ENCODE peak calls at places on chromosome 17, in nine cellular contexts. One of them, this sample, is unnamed.

GRCh38 chr17:3882276-3882675 is 10.6 kb downstream of the CAMKK1 start:
- DNase-seq in stomach: no peak
- DNase-seq in suprapubic skin: no peak
- DNase-seq in esophagus muscularis mucosa: no peak
- DNase-seq in HCT116: no peak
- DNase-seq in K562: no peak
- DNase-seq in transverse colon: no peak
- DNase-seq in prostate gland: no peak
- DNase-seq in H1: no peak
- DNase-seq in this sample: no peak

GRCh38 chr17:63573634-63574033 is 23.4 kb downstream of the DCAF7 start:
- DNase-seq in stomach: no peak
- DNase-seq in suprapubic skin: no peak
- DNase-seq in esophagus muscularis mucosa: no peak
- DNase-seq in HCT116: no peak
- DNase-seq in K562: no peak
- DNase-seq in transverse colon: no peak
- DNase-seq in prostate gland: no peak
- DNase-seq in H1: no peak
- DNase-seq in this sample: no peak

GRCh38 chr17:68580236-68580903 is 20.8 kb downstream of the FAM20A start:
- DNase-seq in stomach: no peak
- DNase-seq in suprapubic skin: no peak
- DNase-seq in esophagus muscularis mucosa: no peak
- DNase-seq in HCT116: no peak
- DNase-seq in K562: no peak
- DNase-seq in transverse colon: no peak
- DNase-seq in prostate gland: no peak
- DNase-seq in H1: no peak
- DNase-seq in this sample: peak; percentile 86

GRCh38 chr17:44556114-44556853 is 1.0 kb upstream of the FZD2 start:
- DNase-seq in stomach: peak; percentile 29
- DNase-seq in suprapubic skin: no peak
- DNase-seq in esophagus muscularis mucosa: no peak
- DNase-seq in HCT116: peak; percentile 19
- DNase-seq in K562: peak; percentile 66
- DNase-seq in transverse colon: peak; percentile 47
- DNase-seq in prostate gland: no peak
- DNase-seq in H1: peak; percentile 83
- DNase-seq in this sample: no peak

GRCh38 chr17:47324224-47325020 is 667 bp downstream of the EFCAB13 start:
- DNase-seq in stomach: peak; percentile 63
- DNase-seq in suprapubic skin: peak; percentile 83
- DNase-seq in esophagus muscularis mucosa: peak; percentile 93
- DNase-seq in HCT116: no peak
- DNase-seq in K562: peak; percentile 35
- DNase-seq in transverse colon: peak; percentile 68
- DNase-seq in prostate gland: peak; percentile 43
- DNase-seq in H1: no peak
- DNase-seq in this sample: no peak

GRCh38 chr17:39652635-39653315 is 12.4 kb upstream of the TCAP start:
- DNase-seq in stomach: no peak
- DNase-seq in suprapubic skin: no peak
- DNase-seq in esophagus muscularis mucosa: no peak
- DNase-seq in HCT116: no peak
- DNase-seq in K562: no peak
- DNase-seq in transverse colon: no peak
- DNase-seq in prostate gland: no peak
- DNase-seq in H1: no peak
- DNase-seq in this sample: no peak

GRCh38 chr17:49966767-49967166 is 2.2 kb upstream of the DLX4 start:
- DNase-seq in stomach: no peak
- DNase-seq in suprapubic skin: no peak
- DNase-seq in esophagus muscularis mucosa: no peak
- DNase-seq in HCT116: no peak
- DNase-seq in K562: no peak
- DNase-seq in transverse colon: no peak
- DNase-seq in prostate gland: no peak
- DNase-seq in H1: no peak
- DNase-seq in this sample: no peak

GRCh38 chr17:11558681-11559234 is 39.5 kb upstream of the DNAH9 start:
- DNase-seq in stomach: no peak
- DNase-seq in suprapubic skin: no peak
- DNase-seq in esophagus muscularis mucosa: peak; percentile 72
- DNase-seq in HCT116: no peak
- DNase-seq in K562: no peak
- DNase-seq in transverse colon: no peak
- DNase-seq in prostate gland: no peak
- DNase-seq in H1: no peak
- DNase-seq in this sample: no peak

GRCh38 chr17:43402078-43402477 is 3.3 kb downstream of the ARL4D start:
- DNase-seq in stomach: no peak
- DNase-seq in suprapubic skin: no peak
- DNase-seq in esophagus muscularis mucosa: no peak
- DNase-seq in HCT116: no peak
- DNase-seq in K562: no peak
- DNase-seq in transverse colon: no peak
- DNase-seq in prostate gland: no peak
- DNase-seq in H1: no peak
- DNase-seq in this sample: no peak

GRCh38 chr17:57810740-57811632 is 38.9 kb downstream of the MRPS23 start:
- DNase-seq in stomach: no peak
- DNase-seq in suprapubic skin: no peak
- DNase-seq in esophagus muscularis mucosa: peak; percentile 91
- DNase-seq in HCT116: no peak
- DNase-seq in K562: no peak
- DNase-seq in transverse colon: peak; percentile 11
- DNase-seq in prostate gland: peak; percentile 28
- DNase-seq in H1: no peak
- DNase-seq in this sample: no peak

GRCh38 chr17:9842057-9842758 is 16.5 kb downstream of the GLP2R start:
- DNase-seq in stomach: peak; percentile 27
- DNase-seq in suprapubic skin: no peak
- DNase-seq in esophagus muscularis mucosa: no peak
- DNase-seq in HCT116: no peak
- DNase-seq in K562: no peak
- DNase-seq in transverse colon: peak; percentile 52
- DNase-seq in prostate gland: peak; percentile 51
- DNase-seq in H1: no peak
- DNase-seq in this sample: no peak

GRCh38 chr17:65560628-65561371 is 648 bp downstream of the AXIN2 start:
- DNase-seq in stomach: peak; percentile 92
- DNase-seq in suprapubic skin: peak; percentile 95
- DNase-seq in esophagus muscularis mucosa: peak; percentile 96
- DNase-seq in HCT116: peak; percentile 94
- DNase-seq in K562: peak; percentile 80
- DNase-seq in transverse colon: peak; percentile 88
- DNase-seq in prostate gland: peak; percentile 90
- DNase-seq in H1: peak; percentile 86
- DNase-seq in this sample: peak; percentile 88
- TF ChIP-seq POLR2A in stomach: no peak
- TF ChIP-seq POLR2A in suprapubic skin: no peak
- TF ChIP-seq POLR2A in esophagus muscularis mucosa: peak; percentile 66
- TF ChIP-seq POLR2A in HCT116: no peak
- TF ChIP-seq POLR2A in K562: no peak
- TF ChIP-seq POLR2A in transverse colon: peak; percentile 47
- TF ChIP-seq POLR2A in prostate gland: peak; percentile 29
- TF ChIP-seq POLR2A in H1: no peak
- TF ChIP-seq POLR2A in this sample: no peak

GRCh38 chr17:77178586-77178985 is 37.8 kb downstream of the SEC14L1 start:
- DNase-seq in stomach: no peak
- DNase-seq in suprapubic skin: no peak
- DNase-seq in esophagus muscularis mucosa: no peak
- DNase-seq in HCT116: no peak
- DNase-seq in K562: no peak
- DNase-seq in transverse colon: no peak
- DNase-seq in prostate gland: peak; percentile 33
- DNase-seq in H1: no peak
- DNase-seq in this sample: no peak

GRCh38 chr17:77177002-77177401 is 36.2 kb downstream of the SEC14L1 start:
- DNase-seq in stomach: no peak
- DNase-seq in suprapubic skin: no peak
- DNase-seq in esophagus muscularis mucosa: no peak
- DNase-seq in HCT116: no peak
- DNase-seq in K562: no peak
- DNase-seq in transverse colon: no peak
- DNase-seq in prostate gland: no peak
- DNase-seq in H1: no peak
- DNase-seq in this sample: no peak

GRCh38 chr17:77178050-77178449 is 37.3 kb downstream of the SEC14L1 start:
- DNase-seq in stomach: no peak
- DNase-seq in suprapubic skin: no peak
- DNase-seq in esophagus muscularis mucosa: no peak
- DNase-seq in HCT116: no peak
- DNase-seq in K562: no peak
- DNase-seq in transverse colon: no peak
- DNase-seq in prostate gland: no peak
- DNase-seq in H1: no peak
- DNase-seq in this sample: no peak

GRCh38 chr17:77173104-77173503 is 32.3 kb downstream of the SEC14L1 start:
- DNase-seq in stomach: no peak
- DNase-seq in suprapubic skin: no peak
- DNase-seq in esophagus muscularis mucosa: no peak
- DNase-seq in HCT116: no peak
- DNase-seq in K562: no peak
- DNase-seq in transverse colon: no peak
- DNase-seq in prostate gland: no peak
- DNase-seq in H1: no peak
- DNase-seq in this sample: no peak

GRCh38 chr17:77174928-77175720 is 34.4 kb downstream of the SEC14L1 start:
- DNase-seq in stomach: peak; percentile 57
- DNase-seq in suprapubic skin: no peak
- DNase-seq in esophagus muscularis mucosa: no peak
- DNase-seq in HCT116: no peak
- DNase-seq in K562: no peak
- DNase-seq in transverse colon: no peak
- DNase-seq in prostate gland: no peak
- DNase-seq in H1: no peak
- DNase-seq in this sample: no peak
- TF ChIP-seq POLR2AphosphoS5 in stomach: no peak
- TF ChIP-seq POLR2AphosphoS5 in suprapubic skin: no peak
- TF ChIP-seq POLR2AphosphoS5 in esophagus muscularis mucosa: no peak
- TF ChIP-seq POLR2AphosphoS5 in HCT116: no peak
- TF ChIP-seq POLR2AphosphoS5 in K562: no peak
- TF ChIP-seq POLR2AphosphoS5 in transverse colon: no peak
- TF ChIP-seq POLR2AphosphoS5 in prostate gland: no peak
- TF ChIP-seq POLR2AphosphoS5 in H1: no peak
- TF ChIP-seq POLR2AphosphoS5 in this sample: no peak

DNA sequence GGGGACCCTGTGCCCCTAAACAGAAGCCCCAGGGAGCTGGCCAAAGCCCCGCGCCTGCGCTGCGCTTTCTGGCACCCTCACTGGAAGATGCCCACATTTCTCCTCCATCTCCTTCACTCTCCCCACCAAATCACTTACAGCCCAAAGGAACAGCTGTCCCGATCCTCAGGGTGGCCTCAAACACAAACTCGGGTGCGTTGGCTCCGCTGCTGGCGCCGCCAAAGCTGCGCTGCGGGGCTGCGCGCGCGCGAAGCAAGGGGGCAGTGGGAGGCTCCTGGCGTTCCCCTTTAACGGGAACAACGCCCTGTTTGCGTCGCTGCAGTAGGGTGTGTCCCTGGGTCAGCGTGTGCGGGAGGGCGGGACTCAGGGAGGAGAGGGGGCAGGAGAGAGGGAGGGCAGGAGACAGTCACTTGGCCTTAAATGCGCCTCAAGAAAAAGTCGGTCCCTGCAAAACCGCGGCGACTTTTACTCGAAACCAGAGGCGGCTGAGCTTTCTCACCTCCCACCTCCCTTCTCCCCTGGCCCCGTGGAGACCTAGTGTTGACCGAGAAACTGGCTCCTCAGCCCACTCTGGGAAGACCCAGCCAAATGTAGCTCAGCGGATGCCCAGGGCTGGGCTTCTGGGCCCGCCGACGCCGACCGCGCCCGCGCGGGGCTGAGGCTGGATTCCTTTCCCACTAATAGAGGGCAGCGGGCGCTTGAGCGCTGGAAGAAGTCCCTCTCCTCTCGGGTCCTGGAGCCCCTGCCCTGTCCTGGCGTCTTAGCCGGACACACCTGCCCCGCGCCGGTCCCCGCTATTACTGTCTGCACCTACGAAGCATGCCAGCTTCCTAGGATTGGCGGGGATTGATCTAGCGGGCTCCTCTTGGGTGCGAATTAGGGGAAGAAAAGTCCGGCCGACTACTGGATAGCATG is 2.6 kb downstream of the PMP22 start:
- DNase-seq in stomach: peak; percentile 63
- DNase-seq in suprapubic skin: peak; percentile 93
- DNase-seq in esophagus muscularis mucosa: peak; percentile 98
- DNase-seq in HCT116: peak; percentile 87
- DNase-seq in K562: peak; percentile 86
- DNase-seq in transverse colon: peak; percentile 85
- DNase-seq in prostate gland: peak; percentile 56
- DNase-seq in H1: peak; percentile 75
- DNase-seq in this sample: peak; percentile 79
- TF ChIP-seq POLR2A in stomach: no peak
- TF ChIP-seq POLR2A in suprapubic skin: peak; percentile 88
- TF ChIP-seq POLR2A in esophagus muscularis mucosa: peak; percentile 86
- TF ChIP-seq POLR2A in HCT116: peak; percentile 84
- TF ChIP-seq POLR2A in K562: no peak
- TF ChIP-seq POLR2A in transverse colon: peak; percentile 87
- TF ChIP-seq POLR2A in prostate gland: peak; percentile 20
- TF ChIP-seq POLR2A in H1: no peak
- TF ChIP-seq POLR2A in this sample: no peak

DNA sequence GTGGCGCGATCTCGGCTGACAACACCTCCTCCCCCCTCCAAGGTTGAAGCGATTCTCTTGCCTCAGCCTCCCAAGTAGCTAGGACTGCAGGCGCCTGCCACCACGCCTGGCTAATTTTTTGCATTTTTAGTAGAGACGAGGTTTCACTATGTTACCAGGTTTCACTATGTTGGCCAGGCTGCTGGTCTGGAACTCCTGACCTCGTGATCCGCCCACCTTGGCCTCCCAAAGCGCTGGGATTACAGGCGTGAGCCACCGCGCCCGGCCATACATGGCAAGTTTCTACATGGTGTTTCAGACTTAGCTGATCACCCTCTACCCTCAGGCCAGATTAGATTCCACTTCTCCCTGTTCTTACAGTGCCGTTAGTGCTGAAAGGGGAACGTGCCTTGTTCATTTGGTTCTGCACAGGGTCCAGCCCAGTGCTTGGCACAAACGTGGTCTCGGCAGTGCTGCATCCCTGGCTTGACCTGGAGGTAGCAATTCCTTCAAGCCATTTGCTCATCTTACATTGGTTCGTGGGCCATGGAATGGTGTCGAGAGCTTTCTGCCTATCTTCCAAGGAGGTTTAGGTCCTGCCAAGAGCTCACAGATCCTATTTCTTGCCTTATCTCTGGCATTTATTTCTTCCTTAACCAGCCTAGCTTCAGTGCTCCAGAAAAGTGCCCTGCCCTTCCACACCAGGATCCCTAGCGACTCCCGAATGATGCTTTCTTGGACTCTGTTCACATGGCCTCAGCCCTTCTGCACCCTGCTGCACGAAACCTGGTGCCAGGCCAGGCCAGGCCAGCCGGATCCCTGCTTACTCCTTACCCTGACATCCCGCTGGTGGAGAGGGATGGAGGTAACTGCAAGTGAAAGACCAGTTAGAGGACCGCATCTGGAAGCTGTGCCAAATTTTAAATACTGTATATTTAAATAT is 14.8 kb upstream of the AURKB start:
- DNase-seq in stomach: no peak
- DNase-seq in suprapubic skin: no peak
- DNase-seq in esophagus muscularis mucosa: no peak
- DNase-seq in HCT116: no peak
- DNase-seq in K562: no peak
- DNase-seq in transverse colon: no peak
- DNase-seq in prostate gland: no peak
- DNase-seq in H1: no peak
- DNase-seq in this sample: no peak
- TF ChIP-seq POLR2AphosphoS5 in stomach: no peak
- TF ChIP-seq POLR2AphosphoS5 in suprapubic skin: no peak
- TF ChIP-seq POLR2AphosphoS5 in esophagus muscularis mucosa: no peak
- TF ChIP-seq POLR2AphosphoS5 in HCT116: no peak
- TF ChIP-seq POLR2AphosphoS5 in K562: no peak
- TF ChIP-seq POLR2AphosphoS5 in transverse colon: no peak
- TF ChIP-seq POLR2AphosphoS5 in prostate gland: no peak
- TF ChIP-seq POLR2AphosphoS5 in H1: no peak
- TF ChIP-seq POLR2AphosphoS5 in this sample: no peak